ENCODE peak calls at places on chromosomes 16 and 17, in four cellular contexts. C is prostate gland, W is pancreas, Z is Peyer's patch. H is an unnamed sample. For H3K4me1, the result is how much of the 10 kb centered on the place peaks cover.

GRCh38 chr16:51982715-51983680 is 563.9 kb downstream of the TOX3 start:
- DNase-seq in C (peak), W (peak), Z (peak), H (peak)

GRCh38 chr16:27108826-27109665 is 42.3 kb downstream of the C16orf82 start:
- DNase-seq in C (no peak), W (no peak), Z (no peak), H (no peak)

GRCh38 chr17:42704495-42705494 is 22.5 kb downstream of the CNTNAP1 start:
- DNase-seq in C (no peak), W (no peak), Z (no peak), H (no peak)

GRCh38 chr16:68395167-68395786 is 53.0 kb downstream of the SMPD3 start:
- DNase-seq in C (no peak), W (no peak), Z (no peak), H (no peak)

GRCh38 chr16:54812229-54812628 is 118.4 kb upstream of the IRX5 start:
- DNase-seq in C (no peak), W (no peak), Z (no peak), H (peak)

GRCh38 chr16:57192720-57193486 is 6.8 kb downstream of the RSPRY1 start:
- DNase-seq in C (no peak), W (no peak), Z (no peak), H (peak)

GRCh38 chr17:2084766-2085647 is 30.1 kb downstream of the HIC1 start:
- DNase-seq in C (no peak), W (no peak), Z (peak), H (no peak)

GRCh38 chr16:72604375-72604774 is 432.4 kb upstream of the PMFBP1 start:
- DNase-seq in C (no peak), W (no peak), Z (no peak), H (no peak)

GRCh38 chr17:77726549-77726957 is 231.9 kb upstream of the TNRC6C start:
- DNase-seq in C (no peak), W (no peak), Z (no peak), H (no peak)

GRCh38 chr16:75764154-75764768 is 38.0 kb upstream of the CPHXL start:
- DNase-seq in C (peak), W (peak), Z (peak), H (peak)

GRCh38 chr17:68821860-68822693 is 133.1 kb downstream of the ABCA8 start:
- DNase-seq in C (no peak), W (no peak), Z (no peak), H (peak)

GRCh38 chr16:24986512-24987303 is 28.5 kb downstream of the ARHGAP17 start:
- DNase-seq in C (no peak), W (no peak), Z (peak), H (no peak)

GRCh38 chr16:89332248-89333245 is 115.0 kb downstream of the ZNF778 start:
- DNase-seq in C (no peak), W (no peak), Z (no peak), H (no peak)

GRCh38 chr16:19114359-19115147 is 789 bp downstream of the ITPRIPL2 start:
- DNase-seq in C (peak), W (peak), Z (peak), H (peak)

GRCh38 chr16:66344533-66345145 is 21.9 kb upstream of the CDH5 start:
- DNase-seq in C (no peak), W (no peak), Z (peak), H (no peak)

GRCh38 chr16:69340095-69340644 is 598 bp downstream of the NIP7 start:
- DNase-seq in C (no peak), W (no peak), Z (no peak), H (no peak)

GRCh38 chr17:74097461-74098131 is 105.9 kb upstream of the RPL38 start:
- DNase-seq in C (no peak), W (no peak), Z (no peak), H (no peak)

GRCh38 chr17:20179031-20179430 is 169.9 kb downstream of the SPECC1 start:
- DNase-seq in C (no peak), W (no peak), Z (no peak), H (no peak)

GRCh38 chr17:36978810-36979584 is 30.2 kb downstream of the AATF start:
- DNase-seq in C (no peak), W (no peak), Z (no peak), H (peak)

GRCh38 chr16:66846266-66846665 is 2.1 kb downstream of the CA7 start:
- DNase-seq in C (no peak), W (no peak), Z (peak), H (no peak)

GRCh38 chr16:4322121-4323035 is 6.5 kb downstream of the GLIS2 start:
- DNase-seq in C (no peak), W (no peak), Z (no peak), H (no peak)

GRCh38 chr17:21081967-21082366 is 39.2 kb upstream of the USP22 start:
- DNase-seq in C (no peak), W (no peak), Z (no peak), H (no peak)

GRCh38 chr17:45440161-45440859 is 7.6 kb upstream of the ARHGAP27 start:
- DNase-seq in C (peak), W (no peak), Z (no peak), H (peak)

GRCh38 chr17:48030531-48030930 is 7.1 kb downstream of the COPZ2 start:
- DNase-seq in C (no peak), W (no peak), Z (no peak), H (no peak)

GRCh38 chr17:22128723-22129122 is 436.4 kb downstream of the KCNJ18 start:
- DNase-seq in C (no peak), W (no peak), Z (no peak), H (no peak)

GRCh38 chr17:9729034-9729650 is 62.2 kb downstream of the DHRS7C start:
- DNase-seq in C (peak), W (no peak), Z (peak), H (peak)

GRCh38 chr16:4561565-4561964 is 5.4 kb downstream of the C16orf96 start:
- DNase-seq in C (no peak), W (no peak), Z (no peak), H (no peak)

GRCh38 chr16:87461466-87461975 is 31.3 kb downstream of the ZCCHC14 start:
- DNase-seq in C (peak), W (peak), Z (peak), H (peak)

GRCh38 chr16:70601576-70602575 is 44.5 kb upstream of the IL34 start:
- DNase-seq in C (no peak), W (no peak), Z (no peak), H (no peak)

GRCh38 chr16:23836078-23836403 is 258 bp downstream of the PRKCB start:
- DNase-seq in C (no peak), W (no peak), Z (no peak), H (no peak)

GRCh38 chr17:68539536-68540469 is 27.6 kb downstream of the PRKAR1A start:
- DNase-seq in C (no peak), W (no peak), Z (no peak), H (peak)

GRCh38 chr17:20105539-20106291 is 96.6 kb downstream of the SPECC1 start:
- DNase-seq in C (no peak), W (no peak), Z (no peak), H (no peak)

GRCh38 chr17:2863204-2863603 is 67.0 kb downstream of the RAP1GAP2 start:
- DNase-seq in C (no peak), W (peak), Z (no peak), H (no peak)

GRCh38 chr16:58110590-58111330 is 18.4 kb downstream of the CFAP20 start:
- DNase-seq in C (no peak), W (no peak), Z (no peak), H (peak)

GRCh38 chr16:8867483-8868271 is 1.1 kb downstream of the CARHSP1 start:
- DNase-seq in C (no peak), W (peak), Z (peak), H (no peak)

GRCh38 chr17:9139695-9140094 is 118.4 kb downstream of the NTN1 start:
- DNase-seq in C (no peak), W (no peak), Z (no peak), H (no peak)

GRCh38 chr17:17351356-17351891 is 48.3 kb downstream of the NT5M start:
- DNase-seq in C (no peak), W (no peak), Z (peak), H (no peak)

GRCh38 chr17:38893113-38893512 is 23.3 kb downstream of the LASP1 start:
- DNase-seq in C (no peak), W (no peak), Z (no peak), H (no peak)

DNA sequence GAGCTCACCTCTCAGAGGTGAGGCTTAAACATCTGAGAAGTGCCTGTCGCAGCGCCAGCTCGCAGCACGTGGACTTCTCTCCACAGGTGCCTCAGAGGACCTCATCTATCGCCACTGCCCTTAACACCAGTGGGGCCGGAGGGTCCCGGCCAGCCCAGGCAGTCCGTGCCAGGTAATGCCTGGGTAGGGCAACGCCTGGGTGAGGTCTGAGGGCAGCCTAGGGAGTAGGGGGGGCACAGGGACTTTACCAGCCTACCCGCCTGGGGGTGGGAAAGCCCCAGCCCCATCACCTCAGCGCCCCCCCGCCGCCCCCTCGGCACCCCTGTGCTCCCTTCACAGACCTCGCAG is 7.3 kb upstream of the C17orf107 start:
- DNase-seq in C (no peak), W (no peak), Z (no peak), H (no peak)
- H3K4me1 ChIP-seq in C (under half), W (under half), Z (under half), H (under half)

GRCh38 chr16:80372341-80372740 is 168.5 kb upstream of the DYNLRB2 start:
- DNase-seq in C (no peak), W (no peak), Z (no peak), H (no peak)
- TF ChIP-seq CTCF in C (no peak), W (no peak), Z (no peak), H (no peak)

DNA sequence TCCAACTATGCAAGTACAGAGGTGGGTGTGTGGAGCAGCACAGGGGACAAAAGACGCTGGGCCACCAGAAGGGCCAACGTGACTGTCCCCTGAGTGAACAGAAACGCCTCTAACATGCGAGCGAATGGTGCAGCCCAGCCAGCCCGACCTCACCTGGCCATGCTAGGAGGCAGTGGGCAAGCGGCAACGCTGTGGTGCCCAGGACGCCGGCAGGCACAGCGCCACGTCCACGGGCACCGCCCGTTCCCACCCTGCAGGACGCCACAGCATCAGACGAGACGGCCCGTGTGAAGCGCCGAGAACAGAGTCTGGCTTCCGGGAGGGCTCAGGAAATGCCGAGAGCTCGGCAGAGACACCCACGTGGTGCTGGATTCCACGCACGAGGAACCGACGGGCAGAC is 2.2 kb downstream of the CEP295NL start:
- DNase-seq in C (no peak), W (no peak), Z (no peak), H (no peak)
- H3K4me1 ChIP-seq in C (under half), W (under half), Z (under half), H (under half)

GRCh38 chr16:65120811-65121721 is 797 bp downstream of the CDH11 start:
- DNase-seq in C (no peak), W (no peak), Z (no peak), H (peak)
- TF ChIP-seq CTCF in C (no peak), W (no peak), Z (no peak), H (no peak)

DNA sequence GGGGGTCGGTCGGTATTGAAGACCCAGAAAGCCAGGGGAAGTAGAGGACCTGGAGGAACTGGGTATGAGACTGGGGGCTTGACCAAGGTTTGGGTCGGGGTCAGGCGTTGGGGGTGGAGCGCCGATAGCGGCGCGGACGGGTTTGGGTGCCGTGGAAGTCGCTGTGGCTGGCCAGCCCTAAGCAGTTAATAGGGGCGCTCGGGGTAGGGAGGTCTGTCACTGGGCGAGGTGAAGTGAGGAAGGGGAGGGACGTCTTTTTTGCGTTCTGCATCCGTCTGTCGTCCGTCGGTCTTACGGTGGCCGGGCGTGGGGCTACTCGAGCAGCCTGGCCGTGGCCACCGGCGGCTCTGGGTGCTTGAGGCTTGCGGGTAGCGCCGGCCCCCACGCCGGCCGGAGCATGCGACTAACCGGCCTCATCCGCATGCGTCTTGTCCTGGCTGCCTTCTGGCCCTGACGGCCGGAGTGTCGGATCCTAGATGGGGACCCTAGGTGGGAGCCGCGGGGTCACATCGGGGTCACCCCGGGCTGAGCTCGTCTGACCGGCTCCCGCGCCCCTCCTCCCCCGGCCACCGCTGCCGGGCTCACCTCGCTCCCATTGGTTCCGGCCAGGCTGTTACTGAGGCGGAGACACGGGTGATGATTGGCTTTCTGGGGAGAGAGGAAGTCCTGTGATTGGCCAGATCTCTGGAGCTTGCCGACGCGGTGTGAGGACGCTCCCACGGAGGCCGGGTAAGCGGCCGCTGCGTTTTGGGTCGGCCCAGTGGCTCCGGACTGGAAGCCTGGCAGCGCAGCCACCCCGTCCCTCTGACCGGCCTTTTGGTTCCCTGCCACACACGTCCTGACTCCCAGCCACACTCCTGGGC is 10.3 kb upstream of the TMEM88 start:
- DNase-seq in C (peak), W (peak), Z (peak), H (peak)
- H3K4me1 ChIP-seq in C (under half), W (under half), Z (under half), H (under half)

GRCh38 chr17:80845863-80846671 is 145.6 kb upstream of the CHMP6 start:
- DNase-seq in C (no peak), W (peak), Z (peak), H (no peak)
- TF ChIP-seq CTCF in C (no peak), W (peak), Z (peak), H (no peak)

GRCh38 chr17:28968269-28968913 is 17.1 kb upstream of the PHF12 start:
- DNase-seq in C (no peak), W (no peak), Z (no peak), H (no peak)
- H3K4me1 ChIP-seq in C (under half), W (under half), Z (under half), H (under half)

GRCh38 chr16:6611535-6611934 is 721.1 kb upstream of the RBFOX1 start:
- DNase-seq in C (no peak), W (no peak), Z (no peak), H (no peak)
- TF ChIP-seq CTCF in C (no peak), W (no peak), Z (no peak), H (no peak)

H was measured in foreskin keratinocyte.